ENCODE peak calls at places on chromosomes 11 and 22, in ten cellular contexts. A, K, S, F, Z, O, M, J, P and L are unnamed samples.

GRCh38 chr11:114821626-114822025 is 143.3 kb downstream of the NXPE2 start:
- DNase-seq in A (no peak), K (peak), S (no peak), F (no peak), Z (no peak), O (no peak), M (no peak), J (no peak), P (no peak), L (no peak)

GRCh38 chr22:49600891-49601431 is 226.7 kb downstream of the BRD1 start:
- DNase-seq in A (no peak), K (no peak), S (no peak), F (no peak), Z (no peak), O (no peak), M (no peak), J (no peak), P (no peak), L (no peak)

GRCh38 chr22:37089451-37089850 is 20.1 kb downstream of the TMPRSS6 start:
- DNase-seq in A (peak), K (no peak), S (no peak), F (no peak), Z (no peak), O (no peak), M (no peak), J (no peak), P (no peak), L (no peak)

GRCh38 chr22:20807315-20807752 is 33.4 kb downstream of the SERPIND1 start:
- DNase-seq in A (peak), K (no peak), S (no peak), F (peak), Z (no peak), O (no peak), M (no peak), J (no peak), P (peak), L (no peak)

GRCh38 chr11:129280027-129280811 is 88.1 kb upstream of the ARHGAP32 start:
- DNase-seq in A (no peak), K (no peak), S (no peak), F (no peak), Z (no peak), O (no peak), M (no peak), J (no peak), P (peak), L (no peak)

GRCh38 chr11:72741429-72741833 is 10.8 kb downstream of the ARAP1 start:
- DNase-seq in A (no peak), K (no peak), S (no peak), F (no peak), Z (no peak), O (peak), M (no peak), J (no peak), P (no peak), L (no peak)

GRCh38 chr11:120977470-120977869 is 46.4 kb upstream of the TBCEL start:
- DNase-seq in A (no peak), K (no peak), S (no peak), F (no peak), Z (no peak), O (no peak), M (no peak), J (no peak), P (no peak), L (no peak)

GRCh38 chr22:48780597-48781277 is 1046.9 kb downstream of the BRD1 start:
- DNase-seq in A (no peak), K (no peak), S (no peak), F (no peak), Z (no peak), O (no peak), M (no peak), J (no peak), P (no peak), L (no peak)

GRCh38 chr11:125412509-125412908 is 83.6 kb downstream of the FEZ1 start:
- DNase-seq in A (no peak), K (no peak), S (no peak), F (no peak), Z (no peak), O (no peak), M (no peak), J (no peak), P (no peak), L (no peak)

GRCh38 chr11:64021742-64022067 is 14.0 kb upstream of the FLRT1 start:
- DNase-seq in A (no peak), K (no peak), S (no peak), F (no peak), Z (no peak), O (no peak), M (no peak), J (no peak), P (no peak), L (no peak)

GRCh38 chr11:7143908-7144307 is 55.1 kb downstream of the RBMXL2 start:
- DNase-seq in A (peak), K (no peak), S (no peak), F (peak), Z (no peak), O (no peak), M (no peak), J (no peak), P (peak), L (no peak)

GRCh38 chr11:8242480-8243280 is 21.0 kb downstream of the LMO1 start:
- DNase-seq in A (no peak), K (peak), S (no peak), F (no peak), Z (no peak), O (no peak), M (no peak), J (no peak), P (no peak), L (no peak)